ENCODE peak calls at places on chromosomes 1 and 21, in seven cellular contexts. P is HuH-7; W is aorta; Q is activated T-cell treated with anti-CD3 and anti-CD28 coated beads, Interleukin-2, amount 50 U/mL, for 72 hours; G is LoVo; K is Right ventricle myocardium superior; Z is NCI-H774. S is an unnamed sample.

GRCh38 chr1:202005958-202006357 is 4.4 kb upstream of the ELF3 start:
- DNase-seq in G (no peak), Z (no peak), K (no peak), W (no peak), P (no peak), Q (no peak), S (no peak)

GRCh38 chr21:37866027-37866426 is 50.2 kb downstream of the KCNJ6 start:
- DNase-seq in Z (no peak), K (no peak), Q (no peak), P (no peak), G (no peak), W (no peak), S (no peak)

GRCh38 chr21:17585875-17586450 is 26.7 kb downstream of the BTG3 start:
- DNase-seq in P (no peak), Q (peak; percentile 4), G (peak; percentile 60), K (no peak), Z (no peak), W (no peak), S (peak; percentile 25)

GRCh38 chr1:56382890-56383289 is 196.5 kb downstream of the PLPP3 start:
- DNase-seq in Z (no peak), G (no peak), Q (no peak), K (no peak), W (no peak), P (no peak), S (no peak)

GRCh38 chr1:2328676-2329455 is 62.5 kb downstream of the MORN1 start:
- DNase-seq in Q (no peak), W (no peak), G (no peak), Z (no peak), K (no peak), P (no peak), S (no peak)

GRCh38 chr1:11893907-11894251 is 32.3 kb downstream of the KIAA2013 start:
- DNase-seq in G (peak; percentile 60), Z (peak; percentile 37), K (peak; percentile 76), P (peak; percentile 94), W (peak; percentile 88), Q (peak; percentile 77), S (peak; percentile 53)

GRCh38 chr1:159921700-159922498 is 3.4 kb downstream of the TAGLN2 start:
- DNase-seq in K (no peak), P (no peak), Q (peak; percentile 61), W (peak; percentile 80), G (no peak), Z (no peak), S (no peak)

GRCh38 chr1:206963119-206963712 is 7.0 kb downstream of the FCAMR start:
- DNase-seq in K (no peak), Z (no peak), Q (no peak), W (no peak), P (no peak), G (no peak), S (no peak)

GRCh38 chr1:39089811-39090519 is 63.8 kb downstream of the NDUFS5 start:
- DNase-seq in P (no peak), Q (no peak), Z (no peak), W (no peak), K (no peak), G (no peak), S (no peak)

GRCh38 chr1:3672231-3672970 is 20.1 kb downstream of the TP73 start:
- DNase-seq in Q (no peak), G (no peak), Z (no peak), P (no peak), K (peak; percentile 26), W (peak; percentile 51), S (no peak)

GRCh38 chr1:42164551-42165420 is at the start of gene GUCA2A:
- DNase-seq in G (peak; percentile 12), Q (no peak), P (no peak), W (peak; percentile 76), K (no peak), Z (no peak), S (no peak)

GRCh38 chr1:230188826-230189225 is 121.8 kb downstream of the GALNT2 start:
- DNase-seq in Q (no peak), Z (peak; percentile 61), G (no peak), W (no peak), P (no peak), K (no peak), S (no peak)

GRCh38 chr1:26530898-26531598 is 1.5 kb downstream of the RPS6KA1 start:
- DNase-seq in G (peak; percentile 96), P (peak; percentile 83), W (no peak), Z (peak; percentile 2), K (no peak), Q (peak; percentile 18), S (peak; percentile 65)

GRCh38 chr1:13583964-13584791 is 546 bp downstream of the PDPN start:
- DNase-seq in G (no peak), W (peak; percentile 75), P (no peak), Z (no peak), K (peak; percentile 67), Q (no peak), S (no peak)

GRCh38 chr1:156260896-156261295 is 13.0 kb upstream of the PAQR6 start:
- DNase-seq in K (no peak), Z (no peak), Q (no peak), W (no peak), G (no peak), P (no peak), S (no peak)

GRCh38 chr21:42227909-42228708 is 9.2 kb downstream of the ABCG1 start:
- DNase-seq in P (peak; percentile 57), W (peak; percentile 92), Q (peak; percentile 93), Z (peak; percentile 30), G (peak; percentile 72), K (peak; percentile 95), S (no peak)

GRCh38 chr1:3327389-3327702 is 127.1 kb upstream of the ARHGEF16 start:
- DNase-seq in Q (no peak), G (no peak), Z (no peak), W (no peak), K (no peak), P (no peak), S (no peak)

GRCh38 chr1:47853059-47853458 is 144.1 kb downstream of the TRABD2B start:
- DNase-seq in Z (no peak), P (no peak), K (no peak), G (no peak), Q (no peak), W (no peak), S (no peak)

GRCh38 chr1:23589506-23589872 is 30.2 kb upstream of the ID3 start:
- DNase-seq in G (no peak), P (no peak), W (no peak), Q (no peak), Z (no peak), K (no peak), S (no peak)

GRCh38 chr1:51750218-51750617 is 128.3 kb downstream of the NRDC start:
- DNase-seq in Q (no peak), G (no peak), P (no peak), Z (no peak), K (no peak), W (no peak), S (no peak)

GRCh38 chr1:79124756-79125155 is 118.2 kb upstream of the ADGRL4 start:
- DNase-seq in G (no peak), P (no peak), W (no peak), K (no peak), Z (no peak), Q (no peak), S (no peak)

GRCh38 chr1:224433041-224433670 is 1.4 kb downstream of the WDR26 start:
- DNase-seq in P (peak; percentile 25), W (no peak), K (no peak), G (no peak), Z (peak; percentile 15), Q (peak; percentile 23), S (peak; percentile 25)

GRCh38 chr1:46202975-46203737 is at the start of gene LURAP1:
- DNase-seq in G (no peak), Q (peak; percentile 58), Z (no peak), W (peak; percentile 92), K (peak; percentile 77), P (no peak), S (no peak)

GRCh38 chr1:81420760-81421159 is 380.0 kb upstream of the ADGRL2 start:
- DNase-seq in P (no peak), Q (no peak), K (no peak), W (no peak), G (no peak), Z (no peak), S (no peak)

GRCh38 chr1:3630161-3630611 is 5.4 kb downstream of the TPRG1L start:
- DNase-seq in W (no peak), P (no peak), G (no peak), K (peak; percentile 22), Z (no peak), Q (no peak), S (no peak)

GRCh38 chr1:234262007-234262753 is 111.1 kb upstream of the COA6 start:
- DNase-seq in K (no peak), G (no peak), W (no peak), Z (no peak), P (no peak), Q (no peak), S (no peak)